ENCODE peak calls at places on chromosomes 7 and 10, in seven cellular contexts. D, V, W, G, O, N and C are unnamed samples.

GRCh38 chr10:14345262-14345661 is 14.5 kb upstream of the FRMD4A start:
- DNase-seq in D (no peak), V (no peak), W (no peak), G (no peak), O (no peak), N (no peak), C (no peak)

GRCh38 chr7:112022128-112022527 is 184.1 kb downstream of the DOCK4 start:
- DNase-seq in D (no peak), V (no peak), W (no peak), G (no peak), O (no peak), N (no peak), C (no peak)

GRCh38 chr7:88692493-88692892 is 67.0 kb upstream of the ZNF804B start:
- DNase-seq in D (no peak), V (no peak), W (no peak), G (no peak), O (no peak), N (no peak), C (no peak)

GRCh38 chr7:133112335-133112734 is 30.4 kb upstream of the CHCHD3 start:
- DNase-seq in D (no peak), V (no peak), W (no peak), G (no peak), O (no peak), N (no peak), C (no peak)

GRCh38 chr10:83612050-83612449 is 527.3 kb upstream of the GHITM start:
- DNase-seq in D (no peak), V (no peak), W (no peak), G (no peak), O (no peak), N (peak; percentile 23), C (no peak)

GRCh38 chr10:115801987-115802386 is 471.0 kb downstream of the GFRA1 start:
- DNase-seq in D (no peak), V (no peak), W (no peak), G (no peak), O (no peak), N (no peak), C (no peak)

GRCh38 chr7:139535252-139535651 is 11.8 kb downstream of the CLEC2L start:
- DNase-seq in D (no peak), V (no peak), W (no peak), G (no peak), O (no peak), N (no peak), C (no peak)

GRCh38 chr10:30384791-30385201 is 35.7 kb upstream of the MTPAP start:
- DNase-seq in D (peak; percentile 68), V (no peak), W (no peak), G (no peak), O (no peak), N (peak; percentile 52), C (no peak)

GRCh38 chr10:59229451-59229850 is 53.0 kb downstream of the PHYHIPL start:
- DNase-seq in D (no peak), V (no peak), W (no peak), G (no peak), O (no peak), N (no peak), C (no peak)

GRCh38 chr7:154345093-154345492 is 292.9 kb downstream of the DPP6 start:
- DNase-seq in D (no peak), V (no peak), W (no peak), G (no peak), O (no peak), N (no peak), C (no peak)

GRCh38 chr10:92847185-92847864 is 995 bp upstream of the EXOC6 start:
- DNase-seq in D (peak; percentile 56), V (no peak), W (no peak), G (no peak), O (no peak), N (peak; percentile 70), C (no peak)

GRCh38 chr10:82668266-82668665 is 793.3 kb downstream of the NRG3 start:
- DNase-seq in D (no peak), V (no peak), W (no peak), G (no peak), O (no peak), N (peak; percentile 17), C (no peak)

GRCh38 chr7:16524332-16524731 is 2.3 kb upstream of the LRRC72 start:
- DNase-seq in D (peak; percentile 71), V (no peak), W (no peak), G (no peak), O (no peak), N (no peak), C (no peak)

GRCh38 chr7:156059374-156059773 is 247.1 kb upstream of the SHH start:
- DNase-seq in D (no peak), V (no peak), W (no peak), G (no peak), O (no peak), N (no peak), C (no peak)

GRCh38 chr7:124688991-124689390 is 76.6 kb downstream of the GPR37 start:
- DNase-seq in D (peak; percentile 44), V (no peak), W (no peak), G (no peak), O (no peak), N (no peak), C (no peak)

GRCh38 chr7:153942036-153942435 is 110.2 kb upstream of the DPP6 start:
- DNase-seq in D (no peak), V (no peak), W (no peak), G (no peak), O (no peak), N (no peak), C (no peak)

GRCh38 chr10:12041766-12042408 is 722 bp downstream of the UPF2 start:
- DNase-seq in D (peak; percentile 11), V (no peak), W (no peak), G (no peak), O (no peak), N (peak; percentile 18), C (no peak)

GRCh38 chr7:66138994-66139752 is 24.5 kb downstream of the CRCP start:
- DNase-seq in D (peak; percentile 36), V (no peak), W (no peak), G (no peak), O (no peak), N (no peak), C (no peak)

GRCh38 chr7:29038463-29038862 is 80.3 kb upstream of the TRIL start:
- DNase-seq in D (peak; percentile 12), V (no peak), W (no peak), G (no peak), O (no peak), N (peak; percentile 58), C (no peak)

GRCh38 chr7:29035044-29035740 is 77.1 kb upstream of the TRIL start:
- DNase-seq in D (peak; percentile 93), V (peak; percentile 25), W (no peak), G (no peak), O (peak; percentile 30), N (peak; percentile 82), C (no peak)

DNA sequence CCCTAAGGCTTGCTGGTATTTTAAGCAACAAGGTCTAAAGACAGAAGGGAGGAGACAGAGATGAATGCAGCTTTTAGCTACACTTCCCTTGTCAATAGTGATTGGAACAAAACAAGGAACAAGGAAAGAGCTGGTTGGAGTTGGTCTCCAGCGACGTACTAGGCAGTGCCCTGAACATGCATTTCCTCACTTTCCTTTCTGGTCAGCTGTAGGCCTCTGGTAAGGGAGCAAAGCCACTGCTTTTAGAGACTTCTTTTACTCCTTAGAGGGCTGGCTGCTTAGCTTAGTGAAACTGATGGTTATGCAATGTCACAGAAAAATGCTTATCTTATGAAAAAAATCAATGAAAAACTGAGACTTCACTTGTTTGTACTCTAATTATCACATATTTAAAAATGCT is 75.5 kb upstream of the TRIL start:
- DNase-seq in D (no peak), V (no peak), W (no peak), G (no peak), O (no peak), N (no peak), C (no peak)
- H3K27ac ChIP-seq in D (no peak overlapping the region), V (no peak overlapping the region), W (no peak overlapping the region), G (no peak overlapping the region), O (no peak overlapping the region), N (no peak overlapping the region), C (no peak overlapping the region)

DNA sequence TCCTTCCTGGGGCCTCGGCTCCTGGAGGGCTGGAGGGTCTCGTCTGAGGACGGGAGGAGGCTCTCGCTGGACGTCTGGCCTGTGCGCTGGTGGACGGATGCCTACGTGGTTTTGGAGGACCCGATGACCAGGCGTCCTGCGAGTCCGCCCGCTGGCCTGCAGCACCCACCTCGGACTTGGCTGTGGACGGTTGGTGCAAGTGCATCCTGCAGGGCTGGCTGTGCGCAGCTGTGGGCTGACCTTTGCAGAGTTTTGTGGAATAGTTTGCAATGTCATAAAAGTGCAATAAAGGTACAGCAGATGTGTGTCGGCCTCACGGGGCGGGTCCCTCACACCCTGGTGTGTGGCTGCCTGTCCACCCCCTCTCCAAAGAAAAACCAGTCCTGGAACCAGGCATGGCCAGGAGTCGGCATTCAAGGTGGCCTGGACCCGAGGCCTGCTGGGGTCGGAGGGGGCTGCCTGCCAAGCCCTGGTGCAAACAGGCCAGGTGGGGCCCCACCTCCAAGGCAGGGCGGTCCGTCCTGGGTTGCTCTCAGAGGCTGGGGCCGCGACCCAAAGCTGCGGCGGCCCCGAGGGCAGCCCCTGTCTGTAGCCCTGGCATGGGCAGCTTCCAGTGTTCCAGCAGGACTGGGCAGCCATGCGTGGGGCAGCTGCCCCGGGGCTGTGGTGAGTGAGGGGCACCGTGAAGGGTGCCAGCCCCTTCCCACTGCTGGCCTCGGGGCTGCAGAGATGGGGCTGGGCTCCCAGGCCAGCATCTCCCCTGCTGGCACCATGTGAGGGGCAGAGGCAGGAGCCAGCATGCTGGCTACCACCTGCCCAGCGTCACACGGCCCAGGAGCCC is 29.3 kb upstream of the FOXL3 start:
- DNase-seq in D (no peak), V (peak; percentile 13), W (no peak), G (peak; percentile 33), O (no peak), N (no peak), C (no peak)
- H3K9me3 ChIP-seq in D (peaks cover 8% of the 10 kb centered on the region), V (no peaks in the 10 kb centered on the region), W (no peaks in the 10 kb centered on the region), G (no peaks in the 10 kb centered on the region), O (no peaks in the 10 kb centered on the region), N (no peaks in the 10 kb centered on the region), C (no peaks in the 10 kb centered on the region)

GRCh38 chr10:118256209-118256608 is 85.9 kb downstream of the FAM204A start:
- DNase-seq in D (no peak), V (no peak), W (no peak), G (no peak), O (no peak), N (no peak), C (no peak)

GRCh38 chr10:118255355-118255754 is 86.8 kb downstream of the FAM204A start:
- DNase-seq in D (no peak), V (no peak), W (no peak), G (no peak), O (no peak), N (no peak), C (no peak)

GRCh38 chr10:118256825-118257570 is 85.1 kb downstream of the FAM204A start:
- DNase-seq in D (no peak), V (no peak), W (no peak), G (no peak), O (no peak), N (no peak), C (no peak)

GRCh38 chr10:118258285-118258684 is 83.8 kb downstream of the FAM204A start:
- DNase-seq in D (no peak), V (no peak), W (no peak), G (no peak), O (no peak), N (no peak), C (no peak)

GRCh38 chr10:118259288-118259906 is 82.7 kb downstream of the FAM204A start:
- DNase-seq in D (peak; percentile 12), V (no peak), W (no peak), G (peak; percentile 50), O (no peak), N (peak; percentile 24), C (peak; percentile 52)
- TF ChIP-seq CTCF in D (peak; percentile 71), V (peak; percentile 34), W (peak; percentile 57), G (no peak), O (peak; percentile 24), N (peak; percentile 55), C (peak; percentile 32)

GRCh38 chr7:128170461-128170860 is 70.6 kb upstream of the LEP start:
- DNase-seq in D (no peak), V (no peak), W (no peak), G (no peak), O (no peak), N (no peak), C (no peak)
- H3K27ac ChIP-seq in D (no peak overlapping the region), V (no peak overlapping the region), W (no peak overlapping the region), G (no peak overlapping the region), O (no peak overlapping the region), N (no peak overlapping the region), C (no peak overlapping the region)